ENCODE peak calls at places on chromosomes 12 and 14, in four cellular contexts. K, C, E and W are unnamed samples.

GRCh38 chr14:74596747-74597456 is 15.1 kb downstream of the LTBP2 start:
- DNase-seq in K (no peak), C (no peak), E (no peak), W (no peak)

GRCh38 chr14:85534435-85534834 is 4.5 kb downstream of the FLRT2 start:
- DNase-seq in K (no peak), C (no peak), E (no peak), W (no peak)

GRCh38 chr12:90963946-90964345 is 9.0 kb upstream of the CCER1 start:
- DNase-seq in K (no peak), C (no peak), E (no peak), W (no peak)

GRCh38 chr12:46950116-46950515 is 124.3 kb upstream of the SLC38A4 start:
- DNase-seq in K (no peak), C (no peak), E (no peak), W (no peak)

GRCh38 chr12:121579190-121579791 is 1.5 kb downstream of the KDM2B start:
- DNase-seq in K (no peak), C (no peak), E (no peak), W (peak; percentile 27)

GRCh38 chr12:56785874-56786273 is 22.8 kb downstream of the HSD17B6 start:
- DNase-seq in K (no peak), C (no peak), E (no peak), W (no peak)

GRCh38 chr14:61452452-61452851 is 131.1 kb downstream of the PRKCH start:
- DNase-seq in K (no peak), C (no peak), E (peak; percentile 27), W (peak; percentile 67)

GRCh38 chr12:31018106-31018890 is 55.4 kb upstream of the DDX11 start:
- DNase-seq in K (peak; percentile 29), C (no peak), E (no peak), W (no peak)

GRCh38 chr12:51869931-51870330 is 18.0 kb upstream of the ANKRD33 start:
- DNase-seq in K (no peak), C (no peak), E (no peak), W (no peak)

GRCh38 chr12:78562358-78563205 is 302.0 kb upstream of the SYT1 start:
- DNase-seq in K (no peak), C (no peak), E (no peak), W (no peak)

GRCh38 chr12:94134226-94134795 is 14.1 kb upstream of the PLXNC1 start:
- DNase-seq in K (no peak), C (no peak), E (no peak), W (peak; percentile 49)

GRCh38 chr14:29527286-29527685 is 400.4 kb downstream of the PRKD1 start:
- DNase-seq in K (no peak), C (no peak), E (no peak), W (no peak)

GRCh38 chr12:38157274-38157932 is 159.2 kb upstream of the ALG10B start:
- DNase-seq in K (no peak), C (no peak), E (no peak), W (no peak)

GRCh38 chr14:101552786-101553231 is 8.5 kb upstream of the DIO3 start:
- DNase-seq in K (no peak), C (no peak), E (no peak), W (no peak)

GRCh38 chr14:93880025-93880820 is 46.9 kb upstream of the FAM181A start:
- DNase-seq in K (no peak), C (peak; percentile 40), E (no peak), W (no peak)

GRCh38 chr14:31950760-31951637 is 126.1 kb upstream of the ARHGAP5 start:
- DNase-seq in K (no peak), C (no peak), E (no peak), W (no peak)

GRCh38 chr14:77007339-77007974 is 21.1 kb downstream of the IRF2BPL start:
- DNase-seq in K (no peak), C (no peak), E (no peak), W (no peak)

GRCh38 chr14:22886500-22887259 is 3.7 kb downstream of the REM2 start:
- DNase-seq in K (peak; percentile 89), C (peak; percentile 79), E (peak; percentile 55), W (peak; percentile 75)

GRCh38 chr14:25411933-25412757 is 362.2 kb upstream of the STXBP6 start:
- DNase-seq in K (no peak), C (no peak), E (no peak), W (no peak)

GRCh38 chr14:56294125-56294524 is 175.9 kb downstream of the PELI2 start:
- DNase-seq in K (no peak), C (no peak), E (no peak), W (no peak)

GRCh38 chr14:55599250-55599879 is 19.4 kb downstream of the KTN1 start:
- DNase-seq in K (no peak), C (no peak), E (no peak), W (no peak)

GRCh38 chr14:76653875-76654572 is 107.2 kb upstream of the VASH1 start:
- DNase-seq in K (no peak), C (no peak), E (no peak), W (no peak)

GRCh38 chr12:52836042-52836466 is 1.9 kb upstream of the KRT79 start:
- DNase-seq in K (no peak), C (no peak), E (peak; percentile 41), W (no peak)

GRCh38 chr14:33477752-33478151 is 473.1 kb downstream of the EGLN3 start:
- DNase-seq in K (no peak), C (no peak), E (no peak), W (no peak)

GRCh38 chr14:65877187-65877586 is 464.7 kb downstream of the FUT8 start:
- DNase-seq in K (no peak), C (no peak), E (no peak), W (no peak)

GRCh38 chr14:76268013-76268376 is 107.9 kb upstream of the ESRRB start:
- DNase-seq in K (no peak), C (no peak), E (no peak), W (no peak)

GRCh38 chr14:54902143-54902520 is 494 bp downstream of the GCH1 start:
- DNase-seq in K (peak; percentile 85), C (peak; percentile 51), E (peak; percentile 65), W (peak; percentile 82)

GRCh38 chr12:88553941-88554658 is 26.2 kb downstream of the KITLG start:
- DNase-seq in K (no peak), C (peak; percentile 20), E (no peak), W (no peak)

GRCh38 chr12:3049596-3050314 is 27.4 kb upstream of the TSPAN9 start:
- DNase-seq in K (no peak), C (no peak), E (no peak), W (no peak)

GRCh38 chr12:96093543-96094196 is 58.3 kb upstream of the LTA4H start:
- DNase-seq in K (no peak), C (no peak), E (no peak), W (no peak)

GRCh38 chr14:31449971-31450610 is 7.2 kb downstream of the DTD2 start:
- DNase-seq in K (no peak), C (no peak), E (no peak), W (peak; percentile 9)

GRCh38 chr12:2129076-2129475 is 76.3 kb downstream of the CACNA1C start:
- DNase-seq in K (no peak), C (no peak), E (no peak), W (no peak)

GRCh38 chr12:57118711-57119271 is 7.6 kb upstream of the STAT6 start:
- DNase-seq in K (no peak), C (no peak), E (no peak), W (no peak)

GRCh38 chr14:74936151-74936550 is 13.1 kb upstream of the RPS6KL1 start:
- DNase-seq in K (no peak), C (no peak), E (no peak), W (no peak)

GRCh38 chr14:61891251-61891650 is 129.0 kb downstream of the SNAPC1 start:
- DNase-seq in K (no peak), C (no peak), E (no peak), W (no peak)